ENCODE peak calls at places on chromosomes 13 and 19, in seven cellular contexts. A, S, N, I, U, Z and E are unnamed samples.

GRCh38 chr19:56476671-56477428 is at the start of gene ZNF667:
- DNase-seq in I (no peak), N (peak), S (no peak), A (no peak), U (no peak), Z (no peak), E (peak)

GRCh38 chr19:14476307-14476662 is 1.1 kb upstream of the PTGER1 start:
- DNase-seq in N (no peak), S (no peak), U (no peak), I (no peak), A (no peak), Z (no peak), E (no peak)

GRCh38 chr13:58852076-58852475 is 1220.5 kb downstream of the PCDH17 start:
- DNase-seq in S (no peak), Z (no peak), I (no peak), U (no peak), N (no peak), A (no peak), E (no peak)

GRCh38 chr13:26007261-26007765 is 44.5 kb downstream of the SHISA2 start:
- DNase-seq in U (no peak), Z (no peak), I (no peak), N (no peak), S (no peak), A (no peak), E (no peak)

GRCh38 chr13:20990910-20991525 is 70.4 kb downstream of the LATS2 start:
- DNase-seq in A (no peak), Z (no peak), S (no peak), I (no peak), N (no peak), U (no peak), E (no peak)

GRCh38 chr19:8332976-8333770 is 9.9 kb downstream of the KANK3 start:
- DNase-seq in S (no peak), Z (no peak), I (no peak), N (no peak), A (no peak), U (no peak), E (no peak)

GRCh38 chr19:38869836-38870607 is 8.1 kb downstream of the RINL start:
- DNase-seq in N (peak), S (peak), U (no peak), Z (peak), I (peak), A (peak), E (peak)

GRCh38 chr19:33431986-33432385 is 58.5 kb downstream of the CEBPG start:
- DNase-seq in U (no peak), S (no peak), Z (no peak), A (no peak), I (no peak), N (no peak), E (no peak)

GRCh38 chr19:50778906-50779430 is 8.7 kb downstream of the GPR32 start:
- DNase-seq in S (no peak), U (no peak), A (no peak), Z (no peak), N (no peak), I (no peak), E (no peak)

GRCh38 chr19:41999071-41999877 is 5.2 kb upstream of the ATP1A3 start:
- DNase-seq in N (peak), A (no peak), Z (no peak), S (no peak), U (peak), I (no peak), E (peak)

GRCh38 chr19:38017504-38018150 is 110.6 kb downstream of the SIPA1L3 start:
- DNase-seq in S (no peak), N (no peak), I (no peak), A (no peak), Z (no peak), U (no peak), E (no peak)

GRCh38 chr19:44260695-44261446 is 1.2 kb downstream of the ZNF233 start:
- DNase-seq in I (no peak), N (no peak), S (no peak), U (no peak), Z (no peak), A (no peak), E (no peak)

GRCh38 chr19:29712744-29713516 is 2.1 kb downstream of the C19orf12 start:
- DNase-seq in S (no peak), I (no peak), Z (no peak), U (no peak), A (no peak), N (no peak), E (peak)

GRCh38 chr19:18904334-18905057 is 8.5 kb upstream of the CERS1 start:
- DNase-seq in N (no peak), Z (no peak), I (no peak), A (no peak), U (no peak), S (no peak), E (peak)

GRCh38 chr19:51141181-51141580 is 920 bp upstream of the SIGLEC7 start:
- DNase-seq in A (no peak), N (no peak), Z (no peak), U (no peak), S (no peak), I (no peak), E (no peak)

GRCh38 chr13:113907637-113908617 is 44.1 kb upstream of the GAS6 start:
- DNase-seq in S (no peak), Z (no peak), U (no peak), I (no peak), N (peak), A (peak), E (no peak)